ENCODE peak calls at places on chromosomes 7 and 10, in eight cellular contexts. One of them, this sample, is unnamed. For H3K4me1, the result is how much of the 10 kb centered on the place peaks cover.

GRCh38 chr10:92011560-92012214 is 88.1 kb downstream of the BTAF1 start:
- DNase-seq in GM12878: no peak
- DNase-seq in endothelial cell of umbilical vein: peak
- DNase-seq in esophagus muscularis mucosa: no peak
- DNase-seq in spleen: no peak
- DNase-seq in Panc1: peak
- DNase-seq in transverse colon: no peak
- DNase-seq in suprapubic skin: no peak
- DNase-seq in this sample: no peak

GRCh38 chr7:34837316-34837715 is 179.3 kb downstream of the NPSR1 start:
- DNase-seq in endothelial cell of umbilical vein: peak
- DNase-seq in suprapubic skin: no peak
- DNase-seq in transverse colon: no peak
- DNase-seq in Panc1: no peak
- DNase-seq in GM12878: no peak
- DNase-seq in esophagus muscularis mucosa: no peak
- DNase-seq in spleen: no peak
- DNase-seq in this sample: no peak

GRCh38 chr10:96618648-96619047 is 31.8 kb upstream of the TM9SF3 start:
- DNase-seq in transverse colon: peak
- DNase-seq in GM12878: no peak
- DNase-seq in Panc1: no peak
- DNase-seq in suprapubic skin: no peak
- DNase-seq in spleen: no peak
- DNase-seq in esophagus muscularis mucosa: no peak
- DNase-seq in endothelial cell of umbilical vein: no peak
- DNase-seq in this sample: no peak

GRCh38 chr10:71159892-71160291 is 52.5 kb upstream of the UNC5B start:
- DNase-seq in spleen: no peak
- DNase-seq in endothelial cell of umbilical vein: no peak
- DNase-seq in esophagus muscularis mucosa: no peak
- DNase-seq in GM12878: no peak
- DNase-seq in suprapubic skin: no peak
- DNase-seq in Panc1: no peak
- DNase-seq in transverse colon: no peak
- DNase-seq in this sample: no peak

GRCh38 chr10:77479586-77479985 is 158.0 kb downstream of the KCNMA1 start:
- DNase-seq in Panc1: no peak
- DNase-seq in GM12878: no peak
- DNase-seq in suprapubic skin: no peak
- DNase-seq in endothelial cell of umbilical vein: no peak
- DNase-seq in transverse colon: no peak
- DNase-seq in esophagus muscularis mucosa: no peak
- DNase-seq in spleen: peak
- DNase-seq in this sample: no peak

GRCh38 chr10:84333864-84334451 is 5.6 kb downstream of the CCSER2 start:
- DNase-seq in suprapubic skin: no peak
- DNase-seq in Panc1: no peak
- DNase-seq in esophagus muscularis mucosa: no peak
- DNase-seq in transverse colon: no peak
- DNase-seq in endothelial cell of umbilical vein: no peak
- DNase-seq in spleen: no peak
- DNase-seq in GM12878: no peak
- DNase-seq in this sample: no peak

GRCh38 chr7:128030999-128031681 is at the start of gene LRRC4:
- DNase-seq in suprapubic skin: no peak
- DNase-seq in transverse colon: peak
- DNase-seq in Panc1: no peak
- DNase-seq in spleen: peak
- DNase-seq in GM12878: no peak
- DNase-seq in endothelial cell of umbilical vein: peak
- DNase-seq in esophagus muscularis mucosa: no peak
- DNase-seq in this sample: no peak

GRCh38 chr7:83469076-83469475 is 179.9 kb downstream of the SEMA3E start:
- DNase-seq in endothelial cell of umbilical vein: peak
- DNase-seq in GM12878: no peak
- DNase-seq in esophagus muscularis mucosa: no peak
- DNase-seq in Panc1: no peak
- DNase-seq in suprapubic skin: no peak
- DNase-seq in spleen: no peak
- DNase-seq in transverse colon: no peak
- DNase-seq in this sample: no peak

GRCh38 chr7:43618073-43618472 is 35.2 kb downstream of the STK17A start:
- DNase-seq in GM12878: no peak
- DNase-seq in Panc1: no peak
- DNase-seq in suprapubic skin: no peak
- DNase-seq in transverse colon: no peak
- DNase-seq in esophagus muscularis mucosa: no peak
- DNase-seq in spleen: no peak
- DNase-seq in endothelial cell of umbilical vein: no peak
- DNase-seq in this sample: no peak
- TF ChIP-seq POLR2AphosphoS5 in GM12878: peak
- TF ChIP-seq POLR2AphosphoS5 in Panc1: no peak
- TF ChIP-seq POLR2AphosphoS5 in suprapubic skin: no peak
- TF ChIP-seq POLR2AphosphoS5 in transverse colon: no peak
- TF ChIP-seq POLR2AphosphoS5 in esophagus muscularis mucosa: no peak
- TF ChIP-seq POLR2AphosphoS5 in spleen: no peak
- TF ChIP-seq POLR2AphosphoS5 in endothelial cell of umbilical vein: no peak
- TF ChIP-seq POLR2AphosphoS5 in this sample: no peak

DNA sequence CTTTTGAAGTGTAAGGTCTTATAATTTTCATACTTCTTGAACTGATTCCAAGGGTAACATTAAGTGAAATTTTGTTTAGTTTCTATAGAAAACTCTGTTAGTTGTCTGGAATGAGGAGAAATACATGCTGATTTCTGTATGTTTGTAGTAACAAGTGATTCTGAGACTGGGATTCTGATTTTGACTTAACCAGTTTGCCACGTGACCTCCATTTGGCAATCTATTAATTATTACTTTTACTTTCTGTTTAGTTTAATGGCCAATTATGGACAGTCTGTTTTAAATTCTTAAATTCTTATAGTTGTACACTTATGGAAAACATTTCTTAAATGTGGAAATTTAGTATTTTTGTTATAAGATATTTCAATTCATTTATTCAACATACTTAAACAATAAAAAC is 163.1 kb downstream of the ADK start:
- DNase-seq in endothelial cell of umbilical vein: peak
- DNase-seq in Panc1: no peak
- DNase-seq in GM12878: no peak
- DNase-seq in transverse colon: no peak
- DNase-seq in esophagus muscularis mucosa: no peak
- DNase-seq in suprapubic skin: no peak
- DNase-seq in spleen: no peak
- DNase-seq in this sample: no peak
- H3K4me3 ChIP-seq in endothelial cell of umbilical vein: no peak
- H3K4me3 ChIP-seq in Panc1: no peak
- H3K4me3 ChIP-seq in GM12878: no peak
- H3K4me3 ChIP-seq in transverse colon: peak
- H3K4me3 ChIP-seq in esophagus muscularis mucosa: peak
- H3K4me3 ChIP-seq in suprapubic skin: peak
- H3K4me3 ChIP-seq in spleen: peak
- H3K4me3 ChIP-seq in this sample: no peak

GRCh38 chr7:100220833-100221718 is 1.3 kb downstream of the PVRIG start:
- DNase-seq in GM12878: peak
- DNase-seq in endothelial cell of umbilical vein: no peak
- DNase-seq in spleen: peak
- DNase-seq in Panc1: no peak
- DNase-seq in suprapubic skin: no peak
- DNase-seq in esophagus muscularis mucosa: no peak
- DNase-seq in transverse colon: peak
- DNase-seq in this sample: no peak

GRCh38 chr7:100219271-100219737 is 445 bp upstream of the PVRIG start:
- DNase-seq in suprapubic skin: no peak
- DNase-seq in endothelial cell of umbilical vein: no peak
- DNase-seq in Panc1: no peak
- DNase-seq in transverse colon: no peak
- DNase-seq in spleen: peak
- DNase-seq in esophagus muscularis mucosa: no peak
- DNase-seq in GM12878: no peak
- DNase-seq in this sample: no peak

GRCh38 chr7:100221767-100222444 is 2.2 kb downstream of the PVRIG start:
- DNase-seq in GM12878: no peak
- DNase-seq in endothelial cell of umbilical vein: no peak
- DNase-seq in Panc1: no peak
- DNase-seq in transverse colon: no peak
- DNase-seq in spleen: no peak
- DNase-seq in suprapubic skin: no peak
- DNase-seq in esophagus muscularis mucosa: no peak
- DNase-seq in this sample: no peak

GRCh38 chr7:100222445-100223132 is 2.8 kb downstream of the PVRIG start:
- DNase-seq in esophagus muscularis mucosa: no peak
- DNase-seq in endothelial cell of umbilical vein: no peak
- DNase-seq in spleen: no peak
- DNase-seq in suprapubic skin: no peak
- DNase-seq in Panc1: no peak
- DNase-seq in GM12878: no peak
- DNase-seq in transverse colon: no peak
- DNase-seq in this sample: no peak
- H3K4me1 ChIP-seq in esophagus muscularis mucosa: under half
- H3K4me1 ChIP-seq in endothelial cell of umbilical vein: under half
- H3K4me1 ChIP-seq in spleen: under half
- H3K4me1 ChIP-seq in suprapubic skin: under half
- H3K4me1 ChIP-seq in Panc1: under half
- H3K4me1 ChIP-seq in GM12878: under half
- H3K4me1 ChIP-seq in transverse colon: under half
- H3K4me1 ChIP-seq in this sample: under half

GRCh38 chr10:119080521-119081259 is at the start of gene EIF3A:
- DNase-seq in GM12878: peak
- DNase-seq in esophagus muscularis mucosa: peak
- DNase-seq in Panc1: peak
- DNase-seq in endothelial cell of umbilical vein: peak
- DNase-seq in suprapubic skin: peak
- DNase-seq in spleen: peak
- DNase-seq in transverse colon: peak
- DNase-seq in this sample: no peak

GRCh38 chr10:119078422-119079179 is 2.0 kb downstream of the EIF3A start:
- DNase-seq in GM12878: no peak
- DNase-seq in transverse colon: no peak
- DNase-seq in esophagus muscularis mucosa: no peak
- DNase-seq in Panc1: no peak
- DNase-seq in spleen: no peak
- DNase-seq in suprapubic skin: no peak
- DNase-seq in endothelial cell of umbilical vein: no peak
- DNase-seq in this sample: no peak

DNA sequence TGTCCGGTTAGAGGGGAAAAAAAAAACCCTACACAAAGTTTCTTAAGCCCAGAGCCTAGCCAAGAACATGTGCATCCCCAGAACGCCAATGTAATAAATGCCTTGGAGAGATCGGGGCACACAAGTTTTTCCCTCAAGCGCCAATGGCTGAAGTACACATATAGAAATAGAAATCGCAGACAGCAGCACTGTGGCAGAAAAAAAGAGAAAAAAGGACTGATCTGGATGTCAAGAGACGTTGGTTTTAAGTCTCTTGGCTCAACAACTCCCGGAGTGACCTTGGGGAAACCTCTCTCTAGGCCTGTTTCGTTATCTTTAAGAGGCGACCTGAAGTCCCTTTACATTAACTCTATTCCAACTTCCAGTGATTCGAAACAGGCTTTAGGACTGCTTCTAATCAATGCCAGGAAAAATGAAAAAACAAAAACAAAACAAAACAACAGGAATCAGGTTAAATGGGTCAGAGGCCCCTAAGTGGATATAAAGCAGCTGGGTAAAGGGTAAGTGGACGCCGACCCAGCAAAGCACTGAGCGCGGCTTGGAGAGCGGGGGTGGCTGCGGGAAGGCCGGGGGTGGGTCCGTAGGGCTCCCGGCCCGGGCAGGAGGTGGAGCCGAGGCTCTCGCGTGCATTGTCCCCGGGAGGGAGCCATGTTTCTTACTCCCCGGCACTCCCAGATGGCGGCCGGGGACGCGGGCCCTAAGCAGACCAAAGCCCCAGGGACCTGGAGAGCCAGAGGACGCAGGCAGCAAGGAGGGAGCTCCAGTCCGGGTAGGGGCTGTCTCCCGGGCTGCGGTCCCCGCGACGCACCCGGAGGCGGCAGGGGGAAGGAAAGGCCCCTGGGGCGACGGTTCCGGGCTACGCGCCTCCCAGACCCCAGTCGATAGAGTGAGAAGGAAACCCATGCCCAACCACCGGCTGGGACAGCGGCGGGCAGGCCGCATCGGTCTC is 771 bp downstream of the EIF3A start:
- DNase-seq in suprapubic skin: peak
- DNase-seq in Panc1: no peak
- DNase-seq in spleen: peak
- DNase-seq in esophagus muscularis mucosa: peak
- DNase-seq in GM12878: no peak
- DNase-seq in endothelial cell of umbilical vein: peak
- DNase-seq in transverse colon: peak
- DNase-seq in this sample: no peak
- TF ChIP-seq POLR2AphosphoS5 in suprapubic skin: no peak
- TF ChIP-seq POLR2AphosphoS5 in Panc1: no peak
- TF ChIP-seq POLR2AphosphoS5 in spleen: peak
- TF ChIP-seq POLR2AphosphoS5 in esophagus muscularis mucosa: peak
- TF ChIP-seq POLR2AphosphoS5 in GM12878: no peak
- TF ChIP-seq POLR2AphosphoS5 in endothelial cell of umbilical vein: no peak
- TF ChIP-seq POLR2AphosphoS5 in transverse colon: peak
- TF ChIP-seq POLR2AphosphoS5 in this sample: no peak

GRCh38 chr10:35388682-35389081 is 52.4 kb downstream of the CCNY start:
- DNase-seq in transverse colon: no peak
- DNase-seq in Panc1: no peak
- DNase-seq in spleen: no peak
- DNase-seq in GM12878: no peak
- DNase-seq in endothelial cell of umbilical vein: no peak
- DNase-seq in suprapubic skin: no peak
- DNase-seq in esophagus muscularis mucosa: no peak
- DNase-seq in this sample: no peak
- H3K4me3 ChIP-seq in transverse colon: no peak
- H3K4me3 ChIP-seq in Panc1: no peak
- H3K4me3 ChIP-seq in spleen: no peak
- H3K4me3 ChIP-seq in GM12878: no peak
- H3K4me3 ChIP-seq in endothelial cell of umbilical vein: no peak
- H3K4me3 ChIP-seq in suprapubic skin: no peak
- H3K4me3 ChIP-seq in esophagus muscularis mucosa: no peak
- H3K4me3 ChIP-seq in this sample: no peak

GRCh38 chr7:33043434-33043833 is 19.1 kb downstream of the NT5C3A start:
- DNase-seq in esophagus muscularis mucosa: no peak
- DNase-seq in suprapubic skin: no peak
- DNase-seq in endothelial cell of umbilical vein: no peak
- DNase-seq in Panc1: no peak
- DNase-seq in GM12878: no peak
- DNase-seq in spleen: no peak
- DNase-seq in transverse colon: no peak
- DNase-seq in this sample: no peak

GRCh38 chr7:33040803-33041516 is 21.6 kb downstream of the NT5C3A start:
- DNase-seq in esophagus muscularis mucosa: no peak
- DNase-seq in suprapubic skin: no peak
- DNase-seq in Panc1: no peak
- DNase-seq in spleen: no peak
- DNase-seq in GM12878: peak
- DNase-seq in endothelial cell of umbilical vein: peak
- DNase-seq in transverse colon: peak
- DNase-seq in this sample: no peak

GRCh38 chr7:33044986-33045385 is 17.6 kb downstream of the NT5C3A start:
- DNase-seq in spleen: no peak
- DNase-seq in endothelial cell of umbilical vein: no peak
- DNase-seq in Panc1: no peak
- DNase-seq in suprapubic skin: no peak
- DNase-seq in GM12878: no peak
- DNase-seq in esophagus muscularis mucosa: no peak
- DNase-seq in transverse colon: no peak
- DNase-seq in this sample: no peak

GRCh38 chr7:33048257-33048656 is 14.3 kb downstream of the NT5C3A start:
- DNase-seq in esophagus muscularis mucosa: no peak
- DNase-seq in endothelial cell of umbilical vein: no peak
- DNase-seq in GM12878: no peak
- DNase-seq in transverse colon: no peak
- DNase-seq in spleen: no peak
- DNase-seq in suprapubic skin: no peak
- DNase-seq in Panc1: no peak
- DNase-seq in this sample: no peak

GRCh38 chr7:33043875-33044718 is 18.5 kb downstream of the NT5C3A start:
- DNase-seq in endothelial cell of umbilical vein: no peak
- DNase-seq in transverse colon: no peak
- DNase-seq in GM12878: no peak
- DNase-seq in spleen: no peak
- DNase-seq in esophagus muscularis mucosa: no peak
- DNase-seq in Panc1: no peak
- DNase-seq in suprapubic skin: no peak
- DNase-seq in this sample: no peak
- H3K4me1 ChIP-seq in endothelial cell of umbilical vein: under half
- H3K4me1 ChIP-seq in transverse colon: half or more
- H3K4me1 ChIP-seq in GM12878: under half
- H3K4me1 ChIP-seq in spleen: half or more
- H3K4me1 ChIP-seq in esophagus muscularis mucosa: half or more
- H3K4me1 ChIP-seq in Panc1: under half
- H3K4me1 ChIP-seq in suprapubic skin: under half
- H3K4me1 ChIP-seq in this sample: under half

This sample was measured in vagina.